ENCODE peak calls at places on chromosomes 12 and 14, in five cellular contexts. C is Panc1, S is SK-N-SH, E is GM23338, B is spleen. X is an unnamed sample. For H3K4me1, the result is how much of the 10 kb centered on the place peaks cover.

GRCh38 chr14:29663281-29663801 is 264.3 kb downstream of the PRKD1 start:
- DNase-seq in C (no peak), E (peak), S (no peak), B (no peak), X (no peak)

GRCh38 chr12:5377997-5378596 is 53.8 kb upstream of the NTF3 start:
- DNase-seq in S (no peak), E (no peak), C (no peak), B (no peak), X (no peak)

GRCh38 chr12:65364021-65364420 is 85.5 kb downstream of the MSRB3 start:
- DNase-seq in B (no peak), E (no peak), C (no peak), S (no peak), X (no peak)

GRCh38 chr14:68363841-68364711 is 428.8 kb downstream of the ZFP36L1 start:
- DNase-seq in B (peak), E (peak), S (no peak), C (no peak), X (no peak)

GRCh38 chr14:24710403-24711063 is 76.5 kb upstream of the GZMB start:
- DNase-seq in E (peak), C (no peak), S (peak), B (no peak), X (peak)

GRCh38 chr14:54642121-54642520 is 75.2 kb downstream of the SAMD4A start:
- DNase-seq in C (no peak), S (no peak), B (no peak), E (no peak), X (no peak)

GRCh38 chr12:52865090-52865944 is 16.5 kb upstream of the KRT78 start:
- DNase-seq in S (peak), C (no peak), B (no peak), E (peak), X (peak)

GRCh38 chr14:53509227-53509822 is 356.2 kb upstream of the DDHD1 start:
- DNase-seq in C (no peak), S (no peak), E (no peak), B (no peak), X (no peak)

GRCh38 chr12:116044181-116044580 is 233.3 kb downstream of the MED13L start:
- DNase-seq in B (no peak), C (no peak), S (no peak), E (no peak), X (no peak)

GRCh38 chr14:103041464-103041863 is 15.9 kb downstream of the CDC42BPB start:
- DNase-seq in E (no peak), B (peak), S (no peak), C (no peak), X (no peak)

GRCh38 chr12:6950944-6951540 is at the start of gene PTPN6:
- DNase-seq in B (peak), S (peak), E (no peak), C (no peak), X (peak)

GRCh38 chr14:54129850-54130640 is 173.4 kb upstream of the BMP4 start:
- DNase-seq in B (no peak), S (no peak), E (no peak), C (no peak), X (no peak)

DNA sequence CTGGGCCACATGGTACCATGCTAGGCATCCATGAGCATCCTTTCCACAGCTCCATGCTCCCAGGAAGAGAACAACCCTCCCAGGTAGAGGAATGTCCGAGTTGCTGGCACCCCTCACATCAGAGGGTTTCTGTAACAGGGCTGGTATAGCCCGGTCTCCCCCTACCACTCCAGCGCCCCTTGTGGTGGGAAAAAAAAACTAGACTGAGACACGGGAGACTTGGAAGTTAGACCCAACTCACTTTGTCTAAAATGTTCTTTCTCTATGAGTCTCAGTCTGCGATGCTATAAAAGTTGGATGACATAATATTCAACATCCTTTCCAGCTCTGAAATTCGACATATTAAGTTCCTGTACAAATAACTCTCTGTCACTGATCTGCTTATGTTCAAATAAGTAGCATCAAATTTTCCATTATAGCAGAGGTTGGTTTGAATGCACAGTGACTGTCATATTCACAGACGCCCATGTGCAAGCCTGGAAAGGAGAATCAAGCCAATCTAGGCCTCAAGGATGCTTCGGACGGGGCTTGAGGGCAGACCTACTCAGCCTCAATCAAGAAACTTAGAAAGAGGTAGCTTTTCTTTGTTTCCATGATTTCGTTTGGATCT is 25.7 kb upstream of the TC2N start:
- DNase-seq in E (peak), S (peak), B (no peak), C (no peak), X (no peak)
- H3K4me1 ChIP-seq in E (under half), S (under half), B (under half), C (under half), X (under half)

DNA sequence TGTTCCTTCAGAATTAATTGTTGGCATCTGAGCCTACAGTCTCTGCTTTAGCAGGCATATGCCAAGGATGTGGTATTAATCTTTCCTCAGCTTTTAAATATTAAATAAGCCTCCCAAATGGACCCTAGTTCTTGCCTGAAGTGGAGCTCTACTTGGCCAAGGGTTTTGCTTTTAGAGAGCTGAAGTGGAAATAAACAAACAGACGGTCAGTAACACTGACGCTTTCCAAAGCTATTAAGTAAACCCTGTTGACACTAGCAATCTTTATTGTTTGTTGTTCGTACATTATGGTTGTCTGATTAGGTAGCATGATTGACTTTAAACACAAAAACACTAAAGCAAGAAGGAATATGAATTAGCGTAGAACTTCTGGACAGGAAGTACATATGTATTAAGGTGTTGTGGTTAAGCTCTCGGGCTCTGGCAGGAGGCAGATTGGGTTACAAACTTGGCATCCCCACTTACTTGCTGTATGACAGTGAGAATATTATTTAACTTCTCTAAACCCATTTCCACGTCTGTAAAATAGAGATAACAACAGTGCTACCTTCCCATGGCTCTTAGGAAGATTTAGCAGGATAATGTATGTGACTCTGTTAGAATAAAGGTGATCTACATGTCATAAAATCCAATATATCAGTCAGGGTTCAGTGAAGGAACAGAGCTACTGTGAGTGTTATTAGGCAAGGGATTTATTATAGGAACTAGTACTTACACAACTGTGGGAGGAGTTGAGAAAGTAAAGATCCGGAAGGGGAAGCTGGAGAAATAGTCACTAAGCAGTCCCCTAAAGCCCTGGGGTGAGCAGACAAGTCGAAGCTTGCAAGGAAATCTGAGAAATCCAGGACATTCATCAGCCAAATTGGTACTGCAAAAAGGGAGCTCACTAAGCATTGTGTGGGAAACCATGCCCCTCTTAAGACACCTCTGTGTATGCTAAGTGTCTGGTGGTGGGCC is 92.2 kb upstream of the ATF7IP start:
- DNase-seq in E (no peak), C (no peak), B (no peak), S (no peak), X (no peak)
- TF ChIP-seq POLR2AphosphoS5 in E (no peak), C (no peak), B (no peak), S (no peak), X (no peak)

GRCh38 chr14:71552809-71553208 is 379.4 kb upstream of the RGS6 start:
- DNase-seq in E (peak), C (no peak), B (no peak), S (no peak), X (no peak)
- TF ChIP-seq CTCF in E (peak), C (peak), B (no peak), S (no peak), X (no peak)

GRCh38 chr14:23164949-23165348 is 18.5 kb downstream of the SLC7A8 start:
- DNase-seq in C (no peak), S (no peak), B (no peak), E (no peak), X (no peak)

GRCh38 chr14:23163830-23164229 is 19.6 kb downstream of the SLC7A8 start:
- DNase-seq in E (no peak), S (no peak), B (no peak), C (no peak), X (no peak)

GRCh38 chr14:23162005-23162404 is 21.5 kb downstream of the SLC7A8 start:
- DNase-seq in E (no peak), S (no peak), C (no peak), B (no peak), X (no peak)

GRCh38 chr14:23162800-23163199 is 20.7 kb downstream of the SLC7A8 start:
- DNase-seq in S (no peak), E (no peak), B (no peak), C (no peak), X (no peak)

GRCh38 chr14:23164250-23164649 is 19.2 kb downstream of the SLC7A8 start:
- DNase-seq in C (no peak), S (no peak), E (no peak), B (no peak), X (peak)
- H3K4me1 ChIP-seq in C (under half), S (under half), E (under half), B (under half), X (under half)

GRCh38 chr12:111309584-111309983 is 59.3 kb downstream of the PHETA1 start:
- DNase-seq in E (no peak), B (no peak), S (no peak), C (no peak), X (no peak)
- TF ChIP-seq POLR2AphosphoS5 in E (no peak), B (no peak), S (no peak), C (no peak), X (no peak)

DNA sequence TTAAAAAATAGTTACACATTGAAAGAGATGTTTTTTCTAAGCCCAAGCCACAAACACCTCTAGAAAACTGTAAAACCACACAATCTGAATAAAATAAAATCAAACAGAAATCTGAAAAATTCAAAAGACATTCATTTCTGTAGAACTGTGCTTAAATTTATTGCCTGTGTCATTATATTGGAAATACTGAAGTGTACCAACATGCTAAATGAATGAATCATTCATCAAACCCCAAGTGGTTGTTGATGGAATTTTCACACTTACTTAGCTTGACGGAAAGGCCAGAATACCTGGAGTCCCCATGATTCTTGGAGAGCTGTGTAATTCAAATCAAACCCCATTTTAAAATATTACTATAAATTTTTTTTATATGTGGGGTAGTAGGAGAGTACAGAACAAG is 2.7 kb downstream of the KITLG start:
- DNase-seq in S (no peak), B (no peak), C (no peak), E (no peak), X (no peak)
- TF ChIP-seq CTCF in S (peak), B (no peak), C (no peak), E (peak), X (no peak)

GRCh38 chr12:132500137-132500855 is 10.3 kb downstream of the FBRSL1 start:
- DNase-seq in C (no peak), B (no peak), E (no peak), S (no peak), X (no peak)
- H3K4me1 ChIP-seq in C (under half), B (half or more), E (under half), S (under half), X (half or more)

GRCh38 chr14:23052671-23053070 is 4.6 kb downstream of the CDH24 start:
- DNase-seq in E (no peak), C (no peak), S (no peak), B (no peak), X (no peak)
- TF ChIP-seq POLR2AphosphoS5 in E (no peak), C (no peak), S (no peak), B (no peak), X (no peak)

GRCh38 chr14:87966816-87967215 is 26.2 kb downstream of the GALC start:
- DNase-seq in C (no peak), S (no peak), B (no peak), E (no peak), X (no peak)
- TF ChIP-seq CTCF in C (no peak), S (no peak), B (no peak), E (no peak), X (no peak)

GRCh38 chr12:132146772-132147422 is 2.6 kb downstream of the NOC4L start:
- DNase-seq in E (no peak), S (peak), B (peak), C (no peak), X (no peak)

GRCh38 chr12:132145334-132145733 is 1.1 kb downstream of the NOC4L start:
- DNase-seq in C (no peak), S (peak), B (peak), E (no peak), X (no peak)

GRCh38 chr12:132146098-132146497 is 1.8 kb downstream of the NOC4L start:
- DNase-seq in S (no peak), B (no peak), C (no peak), E (no peak), X (no peak)

GRCh38 chr12:132148368-132149045 is 4.2 kb downstream of the NOC4L start:
- DNase-seq in C (no peak), E (no peak), B (peak), S (no peak), X (no peak)

DNA sequence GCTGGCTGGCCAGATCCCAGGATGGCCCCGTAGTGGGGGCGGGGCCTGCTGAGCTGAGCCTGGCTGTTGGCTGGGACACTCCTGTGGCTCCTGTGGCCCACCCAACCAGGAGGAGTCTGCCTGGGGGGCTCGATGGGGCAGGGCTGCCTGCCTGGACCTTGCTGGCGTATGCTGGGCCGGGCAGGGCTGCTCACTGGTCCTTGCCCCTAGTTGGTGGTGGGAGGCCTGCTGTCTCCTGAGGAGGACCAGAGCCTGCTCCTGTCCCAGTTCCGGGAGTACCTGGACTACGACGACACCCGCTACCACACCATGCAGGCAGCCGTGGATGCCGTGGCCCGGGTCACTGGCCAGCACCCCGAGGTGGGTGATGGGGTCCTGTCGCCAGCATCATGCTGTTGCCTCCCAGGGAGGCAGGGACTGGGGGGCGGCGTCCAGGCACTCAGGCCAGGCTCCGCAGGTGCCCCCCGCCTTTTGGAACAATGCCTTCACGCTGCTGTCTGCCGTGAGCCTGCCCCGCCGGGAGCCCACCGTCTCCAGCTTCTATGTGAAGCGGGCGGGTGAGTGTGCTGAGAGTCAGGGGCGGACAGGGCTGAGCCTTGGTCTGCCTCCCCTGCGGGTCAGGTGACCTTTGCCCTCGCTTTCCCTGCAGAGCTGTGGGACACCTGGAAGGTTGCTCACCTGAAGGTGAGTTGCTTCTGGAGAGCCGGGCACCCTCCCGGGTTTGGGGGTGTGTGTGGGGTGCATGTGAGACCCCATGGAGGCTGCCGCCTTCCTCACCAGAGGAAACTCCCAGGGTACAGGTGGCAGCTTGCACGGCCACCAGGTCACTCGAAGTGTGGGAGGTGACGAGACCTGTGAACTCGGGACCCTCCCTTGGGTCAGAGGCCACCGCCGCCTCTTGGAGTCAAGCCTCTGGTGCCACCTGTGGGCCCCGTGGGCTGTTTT is 3.4 kb downstream of the NOC4L start:
- DNase-seq in E (no peak), S (peak), C (no peak), B (peak), X (no peak)
- H3K4me1 ChIP-seq in E (under half), S (under half), C (under half), B (under half), X (under half)